ENCODE peak calls at places on chromosomes 16 and 17, in nine cellular contexts. V is CD4-positive, alpha-beta T cell; J is tibial nerve; L is A549; P is thoracic aorta; Y is fibroblast of lung; M is lung; D is uterus; C is transverse colon. H is an unnamed sample.

GRCh38 chr17:60392845-60393702 is 1.1 kb upstream of the USP32 start:
- DNase-seq in J (peak; percentile 40), Y (peak; percentile 73), L (peak; percentile 60), D (peak; percentile 31), C (peak; percentile 59), V (no peak), M (peak; percentile 58), P (no peak), H (peak; percentile 44)

GRCh38 chr17:42913527-42913926 is 12.9 kb downstream of the G6PC1 start:
- DNase-seq in J (no peak), D (no peak), V (no peak), L (no peak), P (no peak), C (no peak), Y (no peak), M (no peak), H (no peak)

GRCh38 chr17:45273551-45273957 is 11.7 kb upstream of the SPATA32 start:
- DNase-seq in J (no peak), V (no peak), P (no peak), M (no peak), Y (peak; percentile 67), D (no peak), L (no peak), C (no peak), H (no peak)

GRCh38 chr17:66369830-66370229 is 67.4 kb downstream of the PRKCA start:
- DNase-seq in C (no peak), M (no peak), V (no peak), Y (no peak), J (no peak), D (no peak), L (no peak), P (no peak), H (no peak)

GRCh38 chr17:7704601-7705268 is at the start of gene EFNB3:
- DNase-seq in L (peak; percentile 38), M (no peak), J (no peak), C (no peak), V (no peak), D (peak; percentile 44), Y (peak; percentile 50), P (no peak), H (peak; percentile 28)

GRCh38 chr17:40168262-40168832 is 8.9 kb upstream of the RAPGEFL1 start:
- DNase-seq in M (no peak), D (peak; percentile 53), P (no peak), L (peak; percentile 77), C (no peak), J (peak; percentile 55), Y (peak; percentile 78), V (peak; percentile 17), H (peak; percentile 36)

GRCh38 chr17:4592240-4593005 is 8.1 kb downstream of the SMTNL2 start:
- DNase-seq in C (no peak), L (no peak), Y (no peak), M (no peak), D (no peak), J (no peak), V (no peak), P (no peak), H (no peak)

GRCh38 chr16:86576591-86577313 is 1.6 kb upstream of the FOXL1 start:
- DNase-seq in Y (peak; percentile 80), V (no peak), D (no peak), J (no peak), C (no peak), M (no peak), P (no peak), L (no peak), H (no peak)

GRCh38 chr16:17448640-17449638 is 21.8 kb downstream of the XYLT1 start:
- DNase-seq in M (peak; percentile 36), C (peak; percentile 25), J (peak; percentile 24), D (no peak), P (no peak), V (peak; percentile 9), L (no peak), Y (no peak), H (no peak)

GRCh38 chr17:83067718-83068261 is 11.6 kb upstream of the METRNL start:
- DNase-seq in V (no peak), C (no peak), J (no peak), Y (no peak), P (no peak), D (no peak), L (peak; percentile 54), M (no peak), H (no peak)

GRCh38 chr17:68398731-68399637 is 58.3 kb downstream of the WIPI1 start:
- DNase-seq in C (peak; percentile 46), Y (peak; percentile 62), M (peak; percentile 53), L (peak; percentile 82), P (no peak), V (no peak), D (peak; percentile 74), J (peak; percentile 76), H (peak; percentile 59)

GRCh38 chr17:40018211-40019121 is 3.2 kb downstream of the CSF3 start:
- DNase-seq in Y (peak; percentile 47), P (no peak), J (no peak), D (peak; percentile 89), L (no peak), M (no peak), C (no peak), V (no peak), H (no peak)

GRCh38 chr16:85363881-85364280 is 249.2 kb upstream of the GSE1 start:
- DNase-seq in Y (peak; percentile 97), L (no peak), M (no peak), V (no peak), C (no peak), D (no peak), J (peak; percentile 42), P (no peak), H (no peak)

DNA sequence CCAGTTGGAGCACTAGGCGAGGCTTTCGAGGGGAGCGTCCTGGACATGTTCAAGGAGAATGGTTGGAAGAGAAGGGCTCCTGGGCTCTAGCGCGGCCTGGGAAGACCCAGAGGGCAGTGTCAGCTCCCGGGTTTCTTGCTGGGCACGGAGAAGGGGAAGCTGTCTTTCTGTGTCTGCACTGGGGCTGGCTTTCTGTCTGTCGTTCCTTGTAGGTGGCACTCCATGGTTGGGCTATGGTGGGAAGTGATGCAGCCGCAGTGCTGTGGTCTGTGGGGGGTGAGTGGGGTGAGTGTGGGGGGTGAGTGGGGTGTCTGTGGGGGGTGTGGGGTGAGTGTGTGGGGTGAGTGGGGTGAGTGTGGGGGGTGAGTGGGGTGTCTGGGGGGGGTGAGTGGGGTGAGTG is 13.7 kb downstream of the RNF213 start:
- DNase-seq in D (no peak), M (no peak), L (no peak), V (no peak), Y (no peak), C (no peak), P (no peak), J (no peak), H (no peak)
- TF ChIP-seq CTCF in D (no peak), M (no peak), L (no peak), V (no peak), Y (no peak), C (no peak), P (no peak), J (no peak), H (no peak)

DNA sequence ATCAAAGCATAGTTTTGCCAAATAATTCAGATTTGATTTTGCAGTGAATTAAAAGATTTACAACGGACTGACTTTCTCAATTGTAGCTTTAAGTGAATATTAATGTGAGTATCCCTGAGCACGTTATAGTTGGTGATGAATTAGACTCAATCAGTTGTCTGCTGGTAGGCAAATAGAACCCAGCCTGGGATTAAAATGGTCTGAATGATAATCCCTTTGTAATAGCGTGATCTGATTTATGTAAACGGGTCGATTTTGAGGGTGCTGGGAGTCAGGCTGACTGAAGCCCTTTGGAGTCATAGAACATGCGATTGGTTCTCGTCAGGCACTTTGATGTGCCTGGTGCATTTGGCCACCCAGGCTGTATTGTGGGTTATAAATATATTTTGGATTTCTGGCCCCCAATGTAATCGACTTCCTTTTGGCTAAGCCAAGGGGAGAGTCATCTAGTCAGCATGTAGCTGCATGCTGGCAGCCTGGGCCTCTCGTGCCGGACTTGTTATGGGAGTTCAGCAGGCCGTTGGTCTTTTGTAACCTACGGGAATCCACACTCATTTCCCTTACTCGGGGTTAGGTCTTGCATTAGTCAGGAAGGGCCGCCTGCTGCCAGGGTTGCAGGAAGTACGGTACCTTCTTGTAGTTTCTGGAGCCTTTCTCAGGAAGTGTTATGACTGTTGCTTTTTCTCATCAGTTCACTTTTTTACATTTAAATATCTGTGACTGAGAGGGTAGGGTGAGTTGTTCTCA is 5.4 kb downstream of the PGS1 start:
- DNase-seq in V (peak; percentile 21), M (peak; percentile 86), P (peak; percentile 95), C (peak; percentile 67), J (peak; percentile 70), L (no peak), Y (peak; percentile 100), D (peak; percentile 83), H (peak; percentile 80)
- H3K27ac ChIP-seq in V (peak overlapping the region; percentile 48), M (peak overlapping the region; percentile 69), P (peak overlapping the region; percentile 89), C (peak overlapping the region; percentile 79), J (peak overlapping the region; percentile 68), L (no peak overlapping the region), Y (peak overlapping the region; percentile 91), D (peak overlapping the region; percentile 78), H (peak overlapping the region; percentile 58)

GRCh38 chr16:68756250-68757051 is 19.4 kb downstream of the CDH1 start:
- DNase-seq in C (peak; percentile 83), V (no peak), M (peak; percentile 87), L (peak; percentile 37), D (no peak), P (no peak), J (no peak), Y (peak; percentile 12), H (peak; percentile 69)
- TF ChIP-seq CTCF in C (no peak), V (no peak), M (no peak), L (no peak), D (no peak), P (no peak), J (no peak), Y (no peak), H (no peak)

GRCh38 chr17:18229254-18229653 is 3.8 kb downstream of the LLGL1 start:
- DNase-seq in V (no peak), D (no peak), Y (no peak), L (no peak), C (no peak), M (no peak), J (no peak), P (no peak), H (no peak)

GRCh38 chr17:18230288-18231141 is 5.1 kb downstream of the LLGL1 start:
- DNase-seq in D (no peak), C (no peak), V (no peak), P (no peak), J (no peak), Y (no peak), L (no peak), M (no peak), H (no peak)

GRCh38 chr17:18233803-18234518 is 8.5 kb downstream of the LLGL1 start:
- DNase-seq in M (no peak), J (no peak), C (no peak), P (no peak), Y (no peak), V (no peak), L (no peak), D (no peak), H (no peak)

GRCh38 chr17:18229771-18230170 is 4.3 kb downstream of the LLGL1 start:
- DNase-seq in P (no peak), Y (no peak), C (no peak), M (no peak), J (no peak), D (no peak), V (no peak), L (no peak), H (no peak)

GRCh38 chr17:18231156-18231555 is 5.7 kb downstream of the LLGL1 start:
- DNase-seq in L (no peak), V (no peak), M (no peak), Y (no peak), P (no peak), J (no peak), C (no peak), D (no peak), H (no peak)
- H3K27ac ChIP-seq in L (no peak overlapping the region), V (no peak overlapping the region), M (no peak overlapping the region), Y (no peak overlapping the region), P (no peak overlapping the region), J (no peak overlapping the region), C (no peak overlapping the region), D (no peak overlapping the region), H (no peak overlapping the region)

H was measured in prostate gland.